ENCODE peak calls at places on chromosomes 11 and 22, in four cellular contexts. One of them, this sample, is unnamed.

GRCh38 chr11:119550330-119550729 is 127.4 kb upstream of the THY1 start:
- DNase-seq in HepG2: no peak
- DNase-seq in GM12878: no peak
- DNase-seq in K562: no peak
- DNase-seq in this sample: no peak

GRCh38 chr11:69339041-69339733 is 45.2 kb downstream of the MYEOV start:
- DNase-seq in HepG2: no peak
- DNase-seq in GM12878: no peak
- DNase-seq in K562: no peak
- DNase-seq in this sample: no peak

GRCh38 chr11:131888230-131888826 is 517.9 kb downstream of the NTM start:
- DNase-seq in GM12878: no peak
- DNase-seq in HepG2: no peak
- DNase-seq in K562: no peak
- DNase-seq in this sample: no peak

GRCh38 chr22:45208993-45209838 is 31.5 kb downstream of the KIAA0930 start:
- DNase-seq in K562: peak
- DNase-seq in HepG2: no peak
- DNase-seq in GM12878: no peak
- DNase-seq in this sample: peak

GRCh38 chr11:28835790-28836189 is 727.6 kb downstream of the METTL15 start:
- DNase-seq in HepG2: no peak
- DNase-seq in GM12878: no peak
- DNase-seq in K562: no peak
- DNase-seq in this sample: no peak

GRCh38 chr22:47631571-47632102 is 869.2 kb downstream of the TBC1D22A start:
- DNase-seq in GM12878: no peak
- DNase-seq in K562: peak
- DNase-seq in HepG2: no peak
- DNase-seq in this sample: no peak

GRCh38 chr11:23555085-23555484 is 694.8 kb upstream of the CCDC179 start:
- DNase-seq in GM12878: no peak
- DNase-seq in K562: no peak
- DNase-seq in HepG2: no peak
- DNase-seq in this sample: no peak

GRCh38 chr11:70402685-70403084 is 4.4 kb downstream of the CTTN start:
- DNase-seq in GM12878: no peak
- DNase-seq in K562: no peak
- DNase-seq in HepG2: no peak
- DNase-seq in this sample: no peak

GRCh38 chr22:49433717-49434611 is 393.7 kb downstream of the BRD1 start:
- DNase-seq in HepG2: peak
- DNase-seq in GM12878: no peak
- DNase-seq in K562: no peak
- DNase-seq in this sample: peak

GRCh38 chr11:67674442-67674871 is at the start of gene ALDH3B2:
- DNase-seq in K562: no peak
- DNase-seq in HepG2: no peak
- DNase-seq in GM12878: no peak
- DNase-seq in this sample: no peak

GRCh38 chr22:43974028-43974545 is 18.8 kb downstream of the SAMM50 start:
- DNase-seq in K562: no peak
- DNase-seq in HepG2: no peak
- DNase-seq in GM12878: no peak
- DNase-seq in this sample: no peak

GRCh38 chr11:46036969-46037368 is 84.3 kb downstream of the PHF21A start:
- DNase-seq in GM12878: no peak
- DNase-seq in HepG2: no peak
- DNase-seq in K562: no peak
- DNase-seq in this sample: no peak

GRCh38 chr11:36016263-36016662 is 72.4 kb downstream of the LDLRAD3 start:
- DNase-seq in HepG2: no peak
- DNase-seq in GM12878: no peak
- DNase-seq in K562: no peak
- DNase-seq in this sample: no peak

GRCh38 chr22:30492144-30492543 is 13.4 kb downstream of the SEC14L4 start:
- DNase-seq in HepG2: no peak
- DNase-seq in GM12878: no peak
- DNase-seq in K562: no peak
- DNase-seq in this sample: no peak

GRCh38 chr22:29213481-29213880 is 7.8 kb downstream of the EMID1 start:
- DNase-seq in HepG2: no peak
- DNase-seq in GM12878: no peak
- DNase-seq in K562: no peak
- DNase-seq in this sample: no peak

GRCh38 chr11:120400564-120401364 is 64.6 kb downstream of the ARHGEF12 start:
- DNase-seq in GM12878: peak
- DNase-seq in HepG2: peak
- DNase-seq in K562: no peak
- DNase-seq in this sample: no peak

GRCh38 chr11:15906481-15907035 is 449.8 kb downstream of the SOX6 start:
- DNase-seq in GM12878: no peak
- DNase-seq in K562: no peak
- DNase-seq in HepG2: no peak
- DNase-seq in this sample: no peak

GRCh38 chr22:46592390-46592872 is 27.8 kb upstream of the GRAMD4 start:
- DNase-seq in K562: peak
- DNase-seq in GM12878: no peak
- DNase-seq in HepG2: no peak
- DNase-seq in this sample: no peak
- TF ChIP-seq CREM in K562: no peak
- TF ChIP-seq CREM in GM12878: peak
- TF ChIP-seq CREM in HepG2: no peak
- TF ChIP-seq CREM in this sample: no peak

DNA sequence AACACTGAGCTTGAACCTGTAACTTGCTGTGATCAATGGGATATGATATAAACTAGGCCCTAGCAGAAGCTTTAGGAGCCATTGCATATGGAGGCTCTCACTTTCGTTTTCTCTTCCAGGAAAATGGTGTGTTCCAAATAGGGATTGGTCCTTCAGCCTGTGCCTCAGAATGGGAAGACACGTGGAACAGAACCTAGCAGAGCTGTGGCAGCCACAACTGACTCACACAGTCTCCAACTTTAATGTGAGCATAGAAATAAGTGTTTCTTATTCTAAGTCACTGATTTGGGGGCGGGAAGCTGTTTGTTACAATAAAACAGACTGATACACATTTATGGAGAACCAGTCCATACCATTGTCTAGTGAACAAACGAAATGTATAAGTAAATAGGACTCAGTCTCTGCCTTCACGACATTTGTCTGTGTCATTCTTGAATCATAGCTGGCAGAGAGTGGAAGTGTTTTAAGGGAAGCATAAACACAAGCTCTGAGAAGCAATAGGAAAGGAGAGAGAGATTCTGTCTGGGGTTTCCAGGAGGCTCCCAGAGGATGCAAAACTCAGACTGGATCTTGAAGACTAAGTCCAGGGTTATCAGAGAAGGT is 97.3 kb downstream of the GALNT18 start:
- DNase-seq in GM12878: no peak
- DNase-seq in K562: no peak
- DNase-seq in HepG2: no peak
- DNase-seq in this sample: no peak
- TF ChIP-seq CREM in GM12878: no peak
- TF ChIP-seq CREM in K562: no peak
- TF ChIP-seq CREM in HepG2: no peak
- TF ChIP-seq CREM in this sample: no peak

GRCh38 chr11:115453158-115453557 is 51.1 kb downstream of the CADM1 start:
- DNase-seq in GM12878: no peak
- DNase-seq in K562: no peak
- DNase-seq in HepG2: no peak
- DNase-seq in this sample: no peak

GRCh38 chr11:115454525-115454924 is 49.7 kb downstream of the CADM1 start:
- DNase-seq in HepG2: no peak
- DNase-seq in K562: no peak
- DNase-seq in GM12878: no peak
- DNase-seq in this sample: no peak

GRCh38 chr11:115453693-115454092 is 50.5 kb downstream of the CADM1 start:
- DNase-seq in GM12878: no peak
- DNase-seq in K562: no peak
- DNase-seq in HepG2: no peak
- DNase-seq in this sample: no peak

GRCh38 chr11:115456019-115456418 is 48.2 kb downstream of the CADM1 start:
- DNase-seq in GM12878: no peak
- DNase-seq in K562: no peak
- DNase-seq in HepG2: no peak
- DNase-seq in this sample: no peak

DNA sequence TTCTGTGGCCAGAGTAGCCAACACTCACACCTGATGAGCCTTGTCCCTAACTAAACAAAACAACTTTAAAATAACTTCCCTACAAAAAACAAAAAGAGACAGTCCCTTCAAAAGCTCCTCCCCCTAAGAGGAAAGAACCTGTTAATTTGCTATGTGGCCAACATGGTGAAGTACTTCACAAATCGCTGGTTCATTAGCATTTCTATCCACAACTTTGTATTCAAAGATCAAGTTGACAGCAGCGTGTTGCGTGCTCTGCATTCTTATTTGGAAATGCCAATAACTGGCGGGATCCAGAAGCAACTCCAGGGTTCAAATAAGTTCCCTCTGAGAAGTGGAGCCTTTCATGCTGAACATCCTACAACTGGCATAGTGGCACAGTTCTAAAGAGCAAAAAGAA is 48.6 kb downstream of the CADM1 start:
- DNase-seq in GM12878: no peak
- DNase-seq in HepG2: no peak
- DNase-seq in K562: no peak
- DNase-seq in this sample: peak
- TF ChIP-seq CREM in GM12878: no peak
- TF ChIP-seq CREM in HepG2: no peak
- TF ChIP-seq CREM in K562: no peak
- TF ChIP-seq CREM in this sample: no peak

DNA sequence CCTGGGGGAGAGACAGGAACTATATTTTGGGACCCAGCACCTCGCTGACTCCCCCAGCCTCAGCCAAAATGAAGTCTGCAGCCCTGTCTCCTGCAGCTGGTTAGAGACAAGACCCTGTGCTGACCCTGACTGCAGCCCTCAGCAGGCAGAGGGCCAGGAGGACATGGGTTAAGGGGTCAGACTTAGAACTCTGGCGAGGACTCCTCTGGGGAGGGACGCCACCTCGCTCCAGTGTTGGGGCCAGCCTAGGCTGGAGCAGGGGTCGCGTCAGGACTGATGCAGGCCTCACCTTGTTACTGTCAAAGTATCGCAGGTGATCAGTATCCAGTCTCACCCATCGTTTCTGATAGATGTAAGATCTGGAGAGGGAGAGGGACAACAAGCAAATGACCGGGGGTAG is 36.9 kb upstream of the PDE2A start:
- DNase-seq in HepG2: no peak
- DNase-seq in GM12878: no peak
- DNase-seq in K562: no peak
- DNase-seq in this sample: no peak
- TF ChIP-seq CREM in HepG2: no peak
- TF ChIP-seq CREM in GM12878: no peak
- TF ChIP-seq CREM in K562: no peak
- TF ChIP-seq CREM in this sample: no peak

GRCh38 chr22:21981874-21982273 is 713 bp downstream of the TOP3B start:
- DNase-seq in HepG2: no peak
- DNase-seq in GM12878: no peak
- DNase-seq in K562: no peak
- DNase-seq in this sample: no peak

GRCh38 chr22:21977814-21978213 is 4.8 kb downstream of the TOP3B start:
- DNase-seq in HepG2: no peak
- DNase-seq in K562: no peak
- DNase-seq in GM12878: no peak
- DNase-seq in this sample: no peak

GRCh38 chr22:21975854-21976345 is 6.7 kb downstream of the TOP3B start:
- DNase-seq in GM12878: no peak
- DNase-seq in HepG2: no peak
- DNase-seq in K562: no peak
- DNase-seq in this sample: no peak

GRCh38 chr22:21980547-21980946 is 2.0 kb downstream of the TOP3B start:
- DNase-seq in HepG2: no peak
- DNase-seq in GM12878: no peak
- DNase-seq in K562: no peak
- DNase-seq in this sample: no peak

GRCh38 chr22:21978564-21979386 is 3.8 kb downstream of the TOP3B start:
- DNase-seq in HepG2: no peak
- DNase-seq in GM12878: no peak
- DNase-seq in K562: no peak
- DNase-seq in this sample: no peak
- TF ChIP-seq CREM in HepG2: no peak
- TF ChIP-seq CREM in GM12878: no peak
- TF ChIP-seq CREM in K562: no peak
- TF ChIP-seq CREM in this sample: no peak

GRCh38 chr22:26536762-26537134 is 24.5 kb upstream of the TFIP11 start:
- DNase-seq in HepG2: no peak
- DNase-seq in GM12878: no peak
- DNase-seq in K562: no peak
- DNase-seq in this sample: no peak

GRCh38 chr22:26534874-26535470 is 22.7 kb upstream of the TFIP11 start:
- DNase-seq in HepG2: no peak
- DNase-seq in K562: no peak
- DNase-seq in GM12878: no peak
- DNase-seq in this sample: no peak

GRCh38 chr22:26535499-26535898 is 23.2 kb upstream of the TFIP11 start:
- DNase-seq in GM12878: no peak
- DNase-seq in HepG2: no peak
- DNase-seq in K562: no peak
- DNase-seq in this sample: no peak

GRCh38 chr22:26536056-26536761 is 23.9 kb upstream of the TFIP11 start:
- DNase-seq in K562: no peak
- DNase-seq in GM12878: no peak
- DNase-seq in HepG2: no peak
- DNase-seq in this sample: no peak

GRCh38 chr22:26534166-26534855 is 22.0 kb upstream of the TFIP11 start:
- DNase-seq in K562: no peak
- DNase-seq in HepG2: no peak
- DNase-seq in GM12878: no peak
- DNase-seq in this sample: no peak
- TF ChIP-seq CREM in K562: no peak
- TF ChIP-seq CREM in HepG2: no peak
- TF ChIP-seq CREM in GM12878: no peak
- TF ChIP-seq CREM in this sample: no peak

This sample was measured in WTC11.